ENCODE peak calls at places on chromosomes 12 and 14, in six cellular contexts. T is bronchial epithelial cell, B is NCI-H2081, K is Kasumi-1, P is Caco-2, C is cerebellar nuclear complex. X is an unnamed sample.

GRCh38 chr12:121534495-121535148 is 46.2 kb downstream of the KDM2B start:
- DNase-seq in C (no peak), K (no peak), P (no peak), B (no peak), T (no peak), X (no peak)

GRCh38 chr12:2640709-2641108 is 154.1 kb upstream of the FKBP4 start:
- DNase-seq in C (no peak), T (peak), K (peak), P (no peak), B (no peak), X (no peak)

GRCh38 chr12:94783862-94784261 is 133.5 kb upstream of the TMCC3 start:
- DNase-seq in P (no peak), K (no peak), T (peak), B (no peak), C (no peak), X (no peak)

GRCh38 chr12:105025890-105026289 is 39.8 kb downstream of the NOPCHAP1 start:
- DNase-seq in C (no peak), T (no peak), P (no peak), B (peak), K (no peak), X (no peak)

GRCh38 chr14:98835051-98835824 is 436.8 kb downstream of the BCL11B start:
- DNase-seq in P (no peak), C (no peak), B (no peak), K (no peak), T (no peak), X (no peak)

GRCh38 chr14:101878222-101879211 is 85.9 kb upstream of the DYNC1H1 start:
- DNase-seq in T (no peak), B (no peak), C (no peak), K (no peak), P (no peak), X (no peak)

GRCh38 chr12:126107659-126108058 is 1042.4 kb downstream of the AACS start:
- DNase-seq in T (no peak), K (no peak), B (no peak), P (no peak), C (no peak), X (peak)

GRCh38 chr14:100902295-100902694 is 1.2 kb downstream of the RTL1 start:
- DNase-seq in T (no peak), K (peak), P (peak), C (no peak), B (no peak), X (no peak)

GRCh38 chr12:91912178-91912577 is 233.5 kb downstream of the BTG1 start:
- DNase-seq in P (no peak), B (no peak), K (no peak), C (no peak), T (no peak), X (no peak)

GRCh38 chr12:65965358-65965757 is 141.1 kb downstream of the HMGA2 start:
- DNase-seq in T (no peak), C (no peak), B (no peak), P (no peak), K (no peak), X (no peak)

GRCh38 chr12:67441736-67442346 is 172.7 kb downstream of the CAND1 start:
- DNase-seq in B (peak), P (peak), K (peak), C (peak), T (peak), X (peak)

GRCh38 chr12:66500841-66501240 is 178.0 kb downstream of the GRIP1 start:
- DNase-seq in B (no peak), K (no peak), C (no peak), T (no peak), P (no peak), X (no peak)